ENCODE peak calls at places on chromosomes 6 and 20, in five cellular contexts. F is H1, S is SK-N-SH, R is HepG2, D is K562. W is an unnamed sample.
A peak's percentile ranks its signal among the peaks of the same experiment; 100 is the strongest.

GRCh38 chr6:2819891-2820814 is 21.5 kb downstream of the SERPINB1 start:
- DNase-seq in F (no peak), S (no peak), R (no peak), D (no peak), W (no peak)

GRCh38 chr6:44131880-44132279 is 4.5 kb downstream of the TMEM63B start:
- DNase-seq in F (no peak), S (no peak), R (no peak), D (no peak), W (no peak)

GRCh38 chr6:137805622-137806021 is 61.4 kb upstream of the TNFAIP3 start:
- DNase-seq in F (no peak), S (no peak), R (no peak), D (no peak), W (no peak)

GRCh38 chr6:52161689-52162438 is 24.3 kb upstream of the IL17A start:
- DNase-seq in F (no peak), S (no peak), R (no peak), D (no peak), W (no peak)

GRCh38 chr6:158499601-158500000 is 60.3 kb upstream of the TMEM181 start:
- DNase-seq in F (no peak), S (no peak), R (no peak), D (no peak), W (no peak)

GRCh38 chr6:17313971-17314370 is 32.8 kb downstream of the RBM24 start:
- DNase-seq in F (no peak), S (no peak), R (no peak), D (no peak), W (no peak)

GRCh38 chr6:150201791-150202329 is 59.0 kb downstream of the PPP1R14C start:
- DNase-seq in F (no peak), S (no peak), R (no peak), D (no peak), W (no peak)

GRCh38 chr6:154039231-154039842 is at the start of gene OPRM1:
- DNase-seq in F (peak; percentile 73), S (peak; percentile 68), R (no peak), D (peak; percentile 20), W (no peak)

GRCh38 chr20:47175501-47175900 is 181.0 kb downstream of the ZMYND8 start:
- DNase-seq in F (no peak), S (no peak), R (no peak), D (no peak), W (no peak)

GRCh38 chr6:44238687-44239350 is 8.1 kb upstream of the HSP90AB1 start:
- DNase-seq in F (no peak), S (no peak), R (no peak), D (no peak), W (no peak)

GRCh38 chr6:148827421-148827820 is 80.6 kb downstream of the UST start:
- DNase-seq in F (no peak), S (no peak), R (no peak), D (no peak), W (no peak)

GRCh38 chr6:88616380-88616779 is 347.0 kb downstream of the RNGTT start:
- DNase-seq in F (no peak), S (no peak), R (no peak), D (no peak), W (no peak)

DNA sequence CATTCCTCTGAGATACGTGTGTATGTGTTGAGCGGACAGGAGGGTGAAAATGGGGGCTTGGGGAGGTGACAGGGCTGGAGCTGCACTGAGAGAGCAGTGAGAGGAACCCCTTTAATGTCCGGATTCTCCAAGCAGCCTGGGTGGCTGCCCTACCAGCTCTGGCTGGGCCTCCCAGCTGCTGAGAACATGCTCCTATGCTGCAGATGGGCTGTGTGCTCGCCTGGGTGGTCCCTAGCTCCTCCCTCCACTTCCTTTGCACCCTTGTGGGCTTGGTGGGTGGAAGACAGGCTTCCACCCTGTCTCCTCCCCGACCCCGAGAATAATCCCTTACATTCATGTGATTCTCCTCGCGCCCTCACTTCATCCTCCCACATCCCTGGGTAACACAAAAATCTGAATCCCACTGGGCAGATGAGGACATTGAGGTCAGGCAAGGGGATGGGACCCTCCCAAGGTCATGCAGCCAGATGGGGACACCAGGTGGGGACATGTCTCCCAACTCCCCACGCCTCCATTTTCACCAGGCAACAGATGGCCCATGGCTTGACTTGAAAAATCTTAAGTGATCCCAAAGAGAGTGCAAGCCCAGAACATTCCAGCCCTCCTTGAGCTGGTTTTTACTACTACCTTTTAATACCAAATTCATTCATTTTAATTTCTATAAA is 4.8 kb upstream of the PDRG1 start:
- DNase-seq in F (no peak), S (no peak), R (no peak), D (no peak), W (no peak)
- TF ChIP-seq GABPA in F (no peak), S (no peak), R (no peak), D (no peak), W (no peak)

DNA sequence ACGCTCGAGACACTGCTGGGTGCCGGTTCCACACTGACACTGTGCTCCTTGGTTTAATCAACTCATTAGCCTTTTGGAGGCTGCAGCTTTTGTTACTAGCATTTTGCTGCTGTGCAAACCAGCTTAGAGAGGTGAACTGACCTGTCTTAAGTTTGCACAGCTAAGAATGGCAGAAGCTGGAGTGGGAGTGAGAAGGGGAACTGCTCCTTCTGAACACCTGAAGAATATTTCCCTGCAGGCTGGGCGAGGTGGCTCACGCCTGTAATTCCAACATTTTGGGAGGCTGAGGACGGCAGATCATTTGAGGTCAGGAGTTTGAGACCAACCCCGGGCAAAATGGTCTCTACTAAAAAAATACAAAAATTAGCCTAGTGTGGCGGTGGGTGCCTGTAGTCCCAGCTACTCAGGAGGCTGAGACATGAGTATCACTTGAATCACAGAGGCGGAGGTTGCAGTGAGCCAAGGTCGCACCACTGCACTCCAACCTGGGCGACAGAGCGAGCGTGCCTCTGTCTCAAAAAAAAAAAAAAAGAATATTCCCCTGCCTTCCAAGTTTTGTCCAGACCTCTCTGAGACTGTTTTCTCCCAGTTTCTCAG is 5.0 kb downstream of the CEBPB start:
- DNase-seq in F (no peak), S (no peak), R (no peak), D (no peak), W (no peak)
- H3K27ac ChIP-seq in F (no peak overlapping the region), S (no peak overlapping the region), R (no peak overlapping the region), D (peak overlapping the region; percentile 4), W (no peak overlapping the region)

DNA sequence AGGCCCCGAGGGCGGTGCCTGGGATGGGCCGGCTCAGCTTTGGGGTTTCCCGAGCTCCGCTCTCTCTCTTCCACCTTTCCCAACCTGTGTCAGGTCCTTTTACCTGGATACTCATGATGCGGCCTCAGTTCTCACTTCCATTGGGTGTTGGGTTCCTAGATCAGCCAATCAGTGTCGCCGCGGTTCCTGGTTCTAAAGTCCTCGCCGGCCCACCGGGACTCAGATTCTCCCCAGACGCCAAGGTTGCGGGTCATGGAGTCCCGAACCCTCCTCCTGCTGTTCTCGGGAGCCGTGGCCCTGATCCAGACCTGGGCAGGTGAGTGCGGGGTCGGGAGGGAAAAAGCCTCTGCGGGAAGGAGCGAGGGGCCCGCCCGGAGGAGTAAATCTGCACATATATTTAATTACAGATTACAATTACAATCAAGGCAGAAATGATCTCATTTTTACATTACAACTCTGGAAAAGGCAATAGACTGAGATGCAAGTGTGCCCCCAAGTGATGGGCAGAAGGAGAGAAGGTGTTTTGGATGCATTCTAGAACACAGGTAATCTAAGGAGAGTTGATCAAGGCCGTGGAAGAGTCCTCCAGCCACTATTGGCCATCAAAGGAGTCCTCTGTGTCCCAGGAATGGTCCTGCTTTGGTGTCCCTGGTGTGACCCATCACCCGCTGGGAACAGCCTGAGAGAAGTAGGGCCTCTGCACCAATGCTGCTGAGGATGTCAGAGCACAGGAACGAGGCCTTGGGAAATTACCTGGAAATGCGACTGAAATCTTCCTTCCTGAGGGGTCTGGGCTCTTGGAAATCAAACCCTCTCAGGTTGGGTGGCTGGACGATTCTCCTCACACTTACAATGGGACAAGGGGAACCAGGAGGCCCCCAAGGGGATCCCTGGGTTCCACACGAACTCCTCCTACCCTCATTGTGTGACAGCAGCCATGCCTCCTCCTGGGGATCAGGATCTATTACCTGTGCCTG is 34.7 kb upstream of the MICB start:
- DNase-seq in F (peak; percentile 72), S (peak; percentile 69), R (peak; percentile 92), D (peak; percentile 87), W (peak; percentile 43)
- TF ChIP-seq POLR2AphosphoS5 in F (peak; percentile 81), S (no peak), R (peak; percentile 85), D (no peak), W (no peak)

DNA sequence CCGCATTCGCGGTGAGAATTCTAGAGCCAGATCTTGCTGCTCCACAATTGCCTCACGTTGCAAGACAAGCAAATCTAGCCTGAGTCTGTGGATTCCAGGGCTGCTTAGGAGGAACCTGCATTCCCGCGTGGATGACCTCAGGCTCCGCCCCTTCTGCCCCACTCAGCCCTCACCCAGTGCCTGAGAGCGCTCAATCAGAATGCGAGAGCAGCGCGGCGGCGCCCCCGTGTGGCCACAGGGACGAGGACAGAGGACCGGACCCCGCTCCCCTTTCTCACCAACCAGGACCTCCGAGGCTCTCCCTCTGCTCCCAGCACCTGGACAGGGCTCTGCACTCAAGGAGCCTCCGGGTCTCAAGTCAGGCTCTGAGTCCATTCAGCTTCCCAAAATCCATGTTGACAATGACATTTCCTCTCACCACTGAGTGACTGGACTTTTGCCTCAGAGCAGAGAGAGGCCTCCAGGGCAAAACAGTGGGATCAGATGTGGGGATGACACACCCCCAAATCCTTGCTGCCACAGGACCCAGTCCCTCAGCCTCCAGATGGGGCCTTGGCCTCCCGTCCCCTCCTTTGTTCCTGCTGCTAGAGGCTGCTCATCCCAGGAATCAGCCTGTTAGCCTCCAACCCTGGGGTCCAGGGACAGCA is 52.0 kb downstream of the RPP21 start:
- DNase-seq in F (peak; percentile 53), S (peak; percentile 86), R (peak; percentile 58), D (peak; percentile 96), W (peak; percentile 79)
- TF ChIP-seq GABPA in F (no peak), S (no peak), R (no peak), D (no peak), W (no peak)

DNA sequence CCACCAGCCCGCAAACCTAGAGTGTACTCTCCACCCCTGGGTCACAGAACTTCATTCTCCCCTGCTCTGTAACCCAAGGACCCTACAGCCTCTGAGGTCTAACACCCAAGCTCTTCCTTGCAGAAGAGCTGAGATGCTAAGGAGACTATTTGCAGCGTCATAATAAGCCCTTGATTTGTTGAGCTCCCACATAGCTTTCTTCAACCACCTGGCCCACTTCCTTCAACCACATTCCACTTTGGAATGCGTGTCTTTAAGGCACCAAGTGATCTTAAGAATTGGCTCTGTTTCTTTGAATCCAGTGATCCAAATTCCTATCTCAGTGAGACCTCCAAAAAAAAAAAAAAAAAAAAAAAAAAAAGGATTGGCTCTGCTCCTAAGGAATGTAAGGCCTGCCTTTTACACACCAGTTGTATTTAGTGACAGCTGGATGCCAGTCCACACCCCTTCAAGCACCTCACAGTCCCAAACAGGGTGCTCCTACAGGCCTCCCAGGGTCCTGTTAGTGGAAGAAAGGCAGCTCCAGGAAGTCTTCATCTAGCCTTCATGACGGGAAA is 106.2 kb downstream of the UBE3D start:
- DNase-seq in F (peak; percentile 7), S (no peak), R (no peak), D (no peak), W (no peak)
- H3K27ac ChIP-seq in F (peak overlapping the region; percentile 63), S (no peak overlapping the region), R (no peak overlapping the region), D (no peak overlapping the region), W (no peak overlapping the region)

GRCh38 chr20:8461186-8461585 is 329.1 kb downstream of the PLCB1 start:
- DNase-seq in F (no peak), S (no peak), R (no peak), D (no peak), W (no peak)

GRCh38 chr20:8464368-8464767 is 332.3 kb downstream of the PLCB1 start:
- DNase-seq in F (no peak), S (no peak), R (peak; percentile 66), D (no peak), W (no peak)
- TF ChIP-seq POLR2AphosphoS5 in F (no peak), S (no peak), R (no peak), D (no peak), W (no peak)

GRCh38 chr20:45154183-45154582 is 20.5 kb upstream of the PI3 start:
- DNase-seq in F (no peak), S (no peak), R (no peak), D (no peak), W (no peak)
- TF ChIP-seq GABPA in F (no peak), S (no peak), R (no peak), D (no peak), W (no peak)

GRCh38 chr6:35091353-35092083 is 49.6 kb downstream of the TCP11 start:
- DNase-seq in F (no peak), S (no peak), R (no peak), D (no peak), W (no peak)
- H3K27ac ChIP-seq in F (no peak overlapping the region), S (no peak overlapping the region), R (no peak overlapping the region), D (no peak overlapping the region), W (no peak overlapping the region)